ENCODE peak calls at places on chromosomes 7 and 10, in nine cellular contexts. One of them, this sample, is unnamed.

GRCh38 chr7:114939484-114940097 is 17.7 kb downstream of the MDFIC start:
- DNase-seq in AG04450: no peak
- DNase-seq in H9: no peak
- DNase-seq in WTC11: no peak
- DNase-seq in GM23338: peak; percentile 23
- DNase-seq in cardiac muscle cell: no peak
- DNase-seq in nephron progenitor cell: no peak
- DNase-seq in GM20000: no peak
- DNase-seq in kidney epithelial cell: no peak
- DNase-seq in this sample: no peak

GRCh38 chr7:32680259-32681173 is 185.2 kb downstream of the AVL9 start:
- DNase-seq in AG04450: no peak
- DNase-seq in H9: peak; percentile 71
- DNase-seq in WTC11: peak; percentile 71
- DNase-seq in GM23338: peak; percentile 96
- DNase-seq in cardiac muscle cell: peak; percentile 92
- DNase-seq in nephron progenitor cell: no peak
- DNase-seq in GM20000: no peak
- DNase-seq in kidney epithelial cell: no peak
- DNase-seq in this sample: no peak

GRCh38 chr7:142797342-142797798 is 26.6 kb downstream of the PRSS2 start:
- DNase-seq in AG04450: no peak
- DNase-seq in H9: no peak
- DNase-seq in WTC11: no peak
- DNase-seq in GM23338: peak; percentile 47
- DNase-seq in cardiac muscle cell: no peak
- DNase-seq in nephron progenitor cell: no peak
- DNase-seq in GM20000: no peak
- DNase-seq in kidney epithelial cell: no peak
- DNase-seq in this sample: no peak

GRCh38 chr7:90387470-90388240 is 15.6 kb upstream of the CLDN12 start:
- DNase-seq in AG04450: no peak
- DNase-seq in H9: no peak
- DNase-seq in WTC11: no peak
- DNase-seq in GM23338: peak; percentile 4
- DNase-seq in cardiac muscle cell: peak; percentile 28
- DNase-seq in nephron progenitor cell: no peak
- DNase-seq in GM20000: no peak
- DNase-seq in kidney epithelial cell: no peak
- DNase-seq in this sample: no peak

GRCh38 chr7:66150471-66150870 is 35.8 kb downstream of the CRCP start:
- DNase-seq in AG04450: no peak
- DNase-seq in H9: no peak
- DNase-seq in WTC11: no peak
- DNase-seq in GM23338: no peak
- DNase-seq in cardiac muscle cell: peak; percentile 91
- DNase-seq in nephron progenitor cell: no peak
- DNase-seq in GM20000: no peak
- DNase-seq in kidney epithelial cell: no peak
- DNase-seq in this sample: no peak

GRCh38 chr10:90175161-90175681 is 473.8 kb downstream of the KIF20B start:
- DNase-seq in AG04450: no peak
- DNase-seq in H9: no peak
- DNase-seq in WTC11: no peak
- DNase-seq in GM23338: no peak
- DNase-seq in cardiac muscle cell: peak; percentile 46
- DNase-seq in nephron progenitor cell: no peak
- DNase-seq in GM20000: no peak
- DNase-seq in kidney epithelial cell: no peak
- DNase-seq in this sample: no peak

GRCh38 chr10:79081353-79082034 is 12.7 kb downstream of the ZMIZ1 start:
- DNase-seq in AG04450: peak; percentile 80
- DNase-seq in H9: no peak
- DNase-seq in WTC11: no peak
- DNase-seq in GM23338: no peak
- DNase-seq in cardiac muscle cell: peak; percentile 69
- DNase-seq in nephron progenitor cell: no peak
- DNase-seq in GM20000: no peak
- DNase-seq in kidney epithelial cell: no peak
- DNase-seq in this sample: no peak

GRCh38 chr7:3559178-3559765 is 258.2 kb downstream of the SDK1 start:
- DNase-seq in AG04450: peak; percentile 69
- DNase-seq in H9: no peak
- DNase-seq in WTC11: no peak
- DNase-seq in GM23338: no peak
- DNase-seq in cardiac muscle cell: peak; percentile 91
- DNase-seq in nephron progenitor cell: no peak
- DNase-seq in GM20000: no peak
- DNase-seq in kidney epithelial cell: peak; percentile 93
- DNase-seq in this sample: no peak

GRCh38 chr7:15821484-15822122 is 135.1 kb upstream of the MEOX2 start:
- DNase-seq in AG04450: no peak
- DNase-seq in H9: no peak
- DNase-seq in WTC11: no peak
- DNase-seq in GM23338: no peak
- DNase-seq in cardiac muscle cell: peak; percentile 70
- DNase-seq in nephron progenitor cell: no peak
- DNase-seq in GM20000: no peak
- DNase-seq in kidney epithelial cell: no peak
- DNase-seq in this sample: no peak

GRCh38 chr7:154931906-154932305 is 71.0 kb downstream of the PAXIP1 start:
- DNase-seq in AG04450: no peak
- DNase-seq in H9: no peak
- DNase-seq in WTC11: no peak
- DNase-seq in GM23338: no peak
- DNase-seq in cardiac muscle cell: no peak
- DNase-seq in nephron progenitor cell: no peak
- DNase-seq in GM20000: no peak
- DNase-seq in kidney epithelial cell: no peak
- DNase-seq in this sample: no peak

GRCh38 chr10:14508725-14509124 is 178.0 kb upstream of the FRMD4A start:
- DNase-seq in AG04450: no peak
- DNase-seq in H9: no peak
- DNase-seq in WTC11: no peak
- DNase-seq in GM23338: no peak
- DNase-seq in cardiac muscle cell: no peak
- DNase-seq in nephron progenitor cell: no peak
- DNase-seq in GM20000: no peak
- DNase-seq in kidney epithelial cell: no peak
- DNase-seq in this sample: no peak

GRCh38 chr10:59560990-59561389 is 148.7 kb downstream of the SLC16A9 start:
- DNase-seq in AG04450: no peak
- DNase-seq in H9: no peak
- DNase-seq in WTC11: no peak
- DNase-seq in GM23338: no peak
- DNase-seq in cardiac muscle cell: no peak
- DNase-seq in nephron progenitor cell: no peak
- DNase-seq in GM20000: no peak
- DNase-seq in kidney epithelial cell: no peak
- DNase-seq in this sample: no peak

GRCh38 chr7:32616625-32617024 is 121.3 kb downstream of the AVL9 start:
- DNase-seq in AG04450: no peak
- DNase-seq in H9: no peak
- DNase-seq in WTC11: no peak
- DNase-seq in GM23338: no peak
- DNase-seq in cardiac muscle cell: peak; percentile 80
- DNase-seq in nephron progenitor cell: no peak
- DNase-seq in GM20000: no peak
- DNase-seq in kidney epithelial cell: peak; percentile 34
- DNase-seq in this sample: no peak

GRCh38 chr7:121329460-121330052 is 756 bp downstream of the WNT16 start:
- DNase-seq in AG04450: no peak
- DNase-seq in H9: peak; percentile 74
- DNase-seq in WTC11: peak; percentile 71
- DNase-seq in GM23338: peak; percentile 79
- DNase-seq in cardiac muscle cell: no peak
- DNase-seq in nephron progenitor cell: peak; percentile 53
- DNase-seq in GM20000: peak; percentile 59
- DNase-seq in kidney epithelial cell: no peak
- DNase-seq in this sample: peak; percentile 69

DNA sequence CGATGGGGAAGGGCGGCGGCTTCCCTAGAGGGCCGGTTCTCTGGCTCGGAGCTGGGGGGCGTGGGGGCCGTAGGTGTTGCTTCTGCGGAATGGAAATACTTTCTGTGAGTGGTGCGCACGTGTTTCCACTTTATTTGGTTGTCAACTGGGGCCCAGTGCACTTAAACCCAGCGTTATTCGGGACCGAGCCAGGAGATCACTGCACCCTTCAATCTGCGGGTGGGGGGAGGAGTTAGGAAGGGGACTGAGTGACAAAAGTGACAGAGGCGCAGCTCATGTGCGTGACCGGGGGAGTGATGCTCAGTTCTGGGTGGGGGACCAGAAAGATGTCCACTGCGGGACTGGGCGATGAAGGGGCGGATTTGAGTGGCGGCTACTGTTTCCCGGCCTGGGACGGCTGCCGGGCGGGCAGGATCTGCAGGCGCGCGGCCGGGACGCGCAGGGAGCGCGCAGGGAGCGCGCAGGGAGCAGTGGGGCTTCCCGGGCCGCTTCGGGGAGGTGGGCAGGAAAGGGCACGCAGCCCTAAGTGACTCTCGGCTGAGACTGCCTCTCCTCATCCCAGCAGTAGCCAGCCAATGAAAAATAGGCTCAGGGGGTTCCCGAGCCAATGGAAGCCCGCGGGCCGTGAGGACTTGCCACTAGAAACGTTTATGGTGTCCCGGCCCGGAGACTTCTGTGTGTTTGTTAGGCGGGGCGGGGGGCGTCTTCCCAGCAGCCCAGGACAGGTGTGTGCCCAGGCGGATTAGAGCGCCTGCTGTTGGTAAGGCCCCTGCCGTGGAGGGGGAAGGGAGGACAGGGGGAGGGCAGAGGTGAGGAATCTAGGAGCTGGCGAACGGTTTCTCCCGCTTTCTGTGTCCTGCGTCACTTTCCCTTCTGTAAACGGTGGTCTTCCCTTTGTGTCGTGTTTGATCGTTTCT is 54.3 kb upstream of the KDM7A start:
- DNase-seq in AG04450: no peak
- DNase-seq in H9: peak; percentile 97
- DNase-seq in WTC11: peak; percentile 90
- DNase-seq in GM23338: peak; percentile 94
- DNase-seq in cardiac muscle cell: peak; percentile 46
- DNase-seq in nephron progenitor cell: peak; percentile 74
- DNase-seq in GM20000: peak; percentile 55
- DNase-seq in kidney epithelial cell: no peak
- DNase-seq in this sample: peak; percentile 51
- TF ChIP-seq CTCF in AG04450: no peak
- TF ChIP-seq CTCF in H9: peak; percentile 24
- TF ChIP-seq CTCF in WTC11: no peak
- TF ChIP-seq CTCF in GM23338: no peak
- TF ChIP-seq CTCF in cardiac muscle cell: no peak
- TF ChIP-seq CTCF in nephron progenitor cell: no peak
- TF ChIP-seq CTCF in GM20000: no peak
- TF ChIP-seq CTCF in kidney epithelial cell: no peak
- TF ChIP-seq CTCF in this sample: no peak

GRCh38 chr7:92782236-92782635 is 54.1 kb downstream of the CDK6 start:
- DNase-seq in AG04450: no peak
- DNase-seq in H9: no peak
- DNase-seq in WTC11: no peak
- DNase-seq in GM23338: no peak
- DNase-seq in cardiac muscle cell: no peak
- DNase-seq in nephron progenitor cell: no peak
- DNase-seq in GM20000: no peak
- DNase-seq in kidney epithelial cell: no peak
- DNase-seq in this sample: no peak

GRCh38 chr7:92782855-92783254 is 53.5 kb downstream of the CDK6 start:
- DNase-seq in AG04450: no peak
- DNase-seq in H9: no peak
- DNase-seq in WTC11: no peak
- DNase-seq in GM23338: peak; percentile 19
- DNase-seq in cardiac muscle cell: no peak
- DNase-seq in nephron progenitor cell: no peak
- DNase-seq in GM20000: no peak
- DNase-seq in kidney epithelial cell: no peak
- DNase-seq in this sample: no peak

GRCh38 chr7:92777993-92778392 is 58.4 kb downstream of the CDK6 start:
- DNase-seq in AG04450: no peak
- DNase-seq in H9: no peak
- DNase-seq in WTC11: no peak
- DNase-seq in GM23338: no peak
- DNase-seq in cardiac muscle cell: no peak
- DNase-seq in nephron progenitor cell: no peak
- DNase-seq in GM20000: no peak
- DNase-seq in kidney epithelial cell: no peak
- DNase-seq in this sample: no peak

GRCh38 chr7:92781117-92781720 is 55.2 kb downstream of the CDK6 start:
- DNase-seq in AG04450: no peak
- DNase-seq in H9: no peak
- DNase-seq in WTC11: no peak
- DNase-seq in GM23338: no peak
- DNase-seq in cardiac muscle cell: peak; percentile 71
- DNase-seq in nephron progenitor cell: no peak
- DNase-seq in GM20000: no peak
- DNase-seq in kidney epithelial cell: no peak
- DNase-seq in this sample: no peak

GRCh38 chr7:92778972-92779371 is 57.4 kb downstream of the CDK6 start:
- DNase-seq in AG04450: no peak
- DNase-seq in H9: no peak
- DNase-seq in WTC11: no peak
- DNase-seq in GM23338: no peak
- DNase-seq in cardiac muscle cell: peak; percentile 92
- DNase-seq in nephron progenitor cell: no peak
- DNase-seq in GM20000: no peak
- DNase-seq in kidney epithelial cell: no peak
- DNase-seq in this sample: peak; percentile 13
- TF ChIP-seq CTCF in AG04450: no peak
- TF ChIP-seq CTCF in H9: no peak
- TF ChIP-seq CTCF in WTC11: no peak
- TF ChIP-seq CTCF in GM23338: no peak
- TF ChIP-seq CTCF in cardiac muscle cell: no peak
- TF ChIP-seq CTCF in nephron progenitor cell: no peak
- TF ChIP-seq CTCF in GM20000: no peak
- TF ChIP-seq CTCF in kidney epithelial cell: no peak
- TF ChIP-seq CTCF in this sample: no peak

DNA sequence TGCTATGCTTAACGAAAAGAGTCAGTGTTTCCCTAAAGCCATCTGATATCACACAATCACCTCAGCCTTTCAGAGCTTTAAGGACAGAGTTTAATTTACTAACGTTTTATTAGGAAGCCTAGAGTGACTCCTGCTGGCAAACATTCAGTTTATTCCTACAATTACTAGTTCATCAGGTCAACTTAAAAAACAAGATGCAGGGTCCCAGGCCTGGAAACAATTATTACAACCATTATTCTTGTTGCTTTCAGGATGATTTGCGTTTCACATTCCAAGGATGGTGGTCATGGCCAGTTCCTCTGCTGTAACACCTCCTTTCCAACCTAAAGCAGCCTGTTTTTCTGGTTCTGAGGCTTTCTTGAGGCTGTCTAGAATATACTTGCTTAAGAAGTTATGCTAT is 1.5 kb upstream of the FAM53B start:
- DNase-seq in AG04450: no peak
- DNase-seq in H9: no peak
- DNase-seq in WTC11: no peak
- DNase-seq in GM23338: peak; percentile 70
- DNase-seq in cardiac muscle cell: peak; percentile 75
- DNase-seq in nephron progenitor cell: no peak
- DNase-seq in GM20000: no peak
- DNase-seq in kidney epithelial cell: no peak
- DNase-seq in this sample: no peak
- TF ChIP-seq CTCF in AG04450: peak; percentile 44
- TF ChIP-seq CTCF in H9: peak; percentile 50
- TF ChIP-seq CTCF in WTC11: no peak
- TF ChIP-seq CTCF in GM23338: peak; percentile 59
- TF ChIP-seq CTCF in cardiac muscle cell: peak; percentile 39
- TF ChIP-seq CTCF in nephron progenitor cell: peak; percentile 42
- TF ChIP-seq CTCF in GM20000: no peak
- TF ChIP-seq CTCF in kidney epithelial cell: peak; percentile 52
- TF ChIP-seq CTCF in this sample: peak; percentile 44

GRCh38 chr10:72258617-72259016 is 15.1 kb upstream of the DDIT4 start:
- DNase-seq in AG04450: no peak
- DNase-seq in H9: no peak
- DNase-seq in WTC11: no peak
- DNase-seq in GM23338: peak; percentile 37
- DNase-seq in cardiac muscle cell: no peak
- DNase-seq in nephron progenitor cell: no peak
- DNase-seq in GM20000: no peak
- DNase-seq in kidney epithelial cell: no peak
- DNase-seq in this sample: no peak
- TF ChIP-seq CTCF in AG04450: no peak
- TF ChIP-seq CTCF in H9: peak; percentile 41
- TF ChIP-seq CTCF in WTC11: no peak
- TF ChIP-seq CTCF in GM23338: peak; percentile 31
- TF ChIP-seq CTCF in cardiac muscle cell: no peak
- TF ChIP-seq CTCF in nephron progenitor cell: no peak
- TF ChIP-seq CTCF in GM20000: no peak
- TF ChIP-seq CTCF in kidney epithelial cell: no peak
- TF ChIP-seq CTCF in this sample: no peak